ENCODE peak calls at places on chromosome 2, in six cellular contexts. J is HTR-8/SVneo, S is prostate gland, T is AG10803, Y is kidney tubule cell, Z is EL. I is an unnamed sample.

GRCh38 chr2:27136751-27137150 is 2.3 kb upstream of the PREB start:
- DNase-seq in J (no peak), S (no peak), T (no peak), Y (no peak), Z (no peak), I (no peak)

GRCh38 chr2:197705912-197706838 is 1.0 kb downstream of the MARS2 start:
- DNase-seq in J (peak), S (no peak), T (peak), Y (peak), Z (peak), I (peak)

GRCh38 chr2:232333361-232334135 is 45.0 kb upstream of the ALPP start:
- DNase-seq in J (no peak), S (peak), T (no peak), Y (no peak), Z (peak), I (no peak)

GRCh38 chr2:127201452-127201851 is 18.6 kb downstream of the CYP27C1 start:
- DNase-seq in J (no peak), S (no peak), T (no peak), Y (no peak), Z (no peak), I (no peak)

GRCh38 chr2:240452471-240453256 is 17.2 kb downstream of the GPC1 start:
- DNase-seq in J (peak), S (peak), T (peak), Y (peak), Z (peak), I (peak)

GRCh38 chr2:84779781-84780180 is 101.1 kb downstream of the TRABD2A start:
- DNase-seq in J (no peak), S (no peak), T (no peak), Y (no peak), Z (no peak), I (no peak)

GRCh38 chr2:192499476-192499875 is 304.7 kb upstream of the TMEFF2 start:
- DNase-seq in J (peak), S (no peak), T (no peak), Y (peak), Z (peak), I (peak)

GRCh38 chr2:128317186-128317897 is 1.3 kb downstream of the HS6ST1 start:
- DNase-seq in J (no peak), S (peak), T (no peak), Y (peak), Z (no peak), I (no peak)

GRCh38 chr2:96899084-96899735 is 29.3 kb upstream of the SEMA4C start:
- DNase-seq in J (no peak), S (no peak), T (no peak), Y (peak), Z (peak), I (no peak)

GRCh38 chr2:115171751-115172150 is 729.3 kb downstream of the DPP10 start:
- DNase-seq in J (no peak), S (no peak), T (no peak), Y (no peak), Z (no peak), I (no peak)

GRCh38 chr2:189876271-189876670 is 92.0 kb downstream of the PMS1 start:
- DNase-seq in J (no peak), S (no peak), T (no peak), Y (no peak), Z (no peak), I (no peak)

GRCh38 chr2:144453039-144453336 is 66.9 kb downstream of the ZEB2 start:
- DNase-seq in J (no peak), S (no peak), T (peak), Y (peak), Z (peak), I (no peak)

GRCh38 chr2:8320305-8320704 is 361.6 kb upstream of the ID2 start:
- DNase-seq in J (no peak), S (no peak), T (no peak), Y (peak), Z (no peak), I (no peak)

GRCh38 chr2:147352775-147353381 is 492.0 kb upstream of the ACVR2A start:
- DNase-seq in J (no peak), S (no peak), T (no peak), Y (no peak), Z (no peak), I (no peak)